ENCODE peak calls at places on chromosomes 6 and 20, in ten cellular contexts. L, Y, E, Z, W, M, V, O, P and G are unnamed samples.
A peak's percentile ranks its signal among the peaks of the same experiment; 100 is the strongest.

GRCh38 chr6:13586936-13587542 is 12.6 kb downstream of the SIRT5 start:
- DNase-seq in L (no peak), Y (no peak), E (peak; percentile 23), Z (no peak), W (no peak), M (no peak), V (no peak), O (peak; percentile 55), P (no peak), G (no peak)

GRCh38 chr20:25269057-25269832 is 21.4 kb downstream of the PYGB start:
- DNase-seq in L (no peak), Y (no peak), E (no peak), Z (peak; percentile 5), W (no peak), M (no peak), V (no peak), O (no peak), P (peak; percentile 16), G (no peak)

GRCh38 chr6:100944644-100945043 is 63.5 kb upstream of the ASCC3 start:
- DNase-seq in L (no peak), Y (no peak), E (no peak), Z (no peak), W (no peak), M (no peak), V (no peak), O (no peak), P (no peak), G (no peak)

GRCh38 chr20:52192296-52193007 is 873 bp upstream of the ZFP64 start:
- DNase-seq in L (no peak), Y (no peak), E (no peak), Z (peak; percentile 34), W (no peak), M (peak; percentile 48), V (peak; percentile 38), O (no peak), P (no peak), G (no peak)

GRCh38 chr6:97111243-97111642 is 171.8 kb downstream of the MMS22L start:
- DNase-seq in L (no peak), Y (no peak), E (no peak), Z (no peak), W (no peak), M (no peak), V (no peak), O (no peak), P (no peak), G (no peak)

GRCh38 chr6:155314092-155314772 is at the start of gene TFB1M:
- DNase-seq in L (peak; percentile 99), Y (peak; percentile 98), E (peak; percentile 99), Z (peak; percentile 98), W (peak; percentile 96), M (peak; percentile 98), V (peak; percentile 98), O (peak; percentile 98), P (peak; percentile 99), G (peak; percentile 97)

GRCh38 chr6:37913210-37913609 is 93.7 kb downstream of the ZFAND3 start:
- DNase-seq in L (no peak), Y (no peak), E (peak; percentile 51), Z (no peak), W (no peak), M (no peak), V (no peak), O (peak; percentile 29), P (no peak), G (no peak)

GRCh38 chr6:89612121-89612520 is 26.4 kb downstream of the LYRM2 start:
- DNase-seq in L (no peak), Y (no peak), E (no peak), Z (no peak), W (no peak), M (no peak), V (no peak), O (no peak), P (no peak), G (no peak)

GRCh38 chr6:55917756-55918415 is 42.5 kb upstream of the BMP5 start:
- DNase-seq in L (no peak), Y (no peak), E (peak; percentile 35), Z (no peak), W (no peak), M (no peak), V (no peak), O (peak; percentile 48), P (no peak), G (no peak)

GRCh38 chr6:44471271-44471981 is 83.9 kb downstream of the CDC5L start:
- DNase-seq in L (no peak), Y (no peak), E (no peak), Z (no peak), W (no peak), M (no peak), V (no peak), O (no peak), P (no peak), G (no peak)

GRCh38 chr6:150492507-150492906 is 107.2 kb upstream of the PLEKHG1 start:
- DNase-seq in L (no peak), Y (no peak), E (no peak), Z (no peak), W (no peak), M (no peak), V (peak; percentile 51), O (no peak), P (no peak), G (no peak)

GRCh38 chr20:31567380-31567720 is 37.7 kb upstream of the ID1 start:
- DNase-seq in L (no peak), Y (no peak), E (no peak), Z (no peak), W (no peak), M (no peak), V (no peak), O (no peak), P (no peak), G (no peak)
- H3K36me3 ChIP-seq in L (peaks cover 74% of the 10 kb centered on the region), Y (no peaks in the 10 kb centered on the region), E (peaks cover 16% of the 10 kb centered on the region), Z (peaks cover 6% of the 10 kb centered on the region), W (peaks cover 21% of the 10 kb centered on the region), M (peaks cover 28% of the 10 kb centered on the region), V (peaks cover 20% of the 10 kb centered on the region), O (peaks cover 32% of the 10 kb centered on the region), P (no peaks in the 10 kb centered on the region), G (peaks cover 26% of the 10 kb centered on the region)

GRCh38 chr6:7161845-7162244 is 54.1 kb downstream of the RREB1 start:
- DNase-seq in L (no peak), Y (no peak), E (no peak), Z (no peak), W (no peak), M (no peak), V (no peak), O (no peak), P (no peak), G (no peak)
- H3K4me1 ChIP-seq in L (no peaks in the 10 kb centered on the region), Y (peaks cover 93% of the 10 kb centered on the region), E (peaks cover 53% of the 10 kb centered on the region), Z (peaks cover 8% of the 10 kb centered on the region), W (peaks cover 21% of the 10 kb centered on the region), M (peaks cover 15% of the 10 kb centered on the region), V (peaks cover 28% of the 10 kb centered on the region), O (peaks cover 30% of the 10 kb centered on the region), P (peaks cover 16% of the 10 kb centered on the region), G (peaks cover 14% of the 10 kb centered on the region)

DNA sequence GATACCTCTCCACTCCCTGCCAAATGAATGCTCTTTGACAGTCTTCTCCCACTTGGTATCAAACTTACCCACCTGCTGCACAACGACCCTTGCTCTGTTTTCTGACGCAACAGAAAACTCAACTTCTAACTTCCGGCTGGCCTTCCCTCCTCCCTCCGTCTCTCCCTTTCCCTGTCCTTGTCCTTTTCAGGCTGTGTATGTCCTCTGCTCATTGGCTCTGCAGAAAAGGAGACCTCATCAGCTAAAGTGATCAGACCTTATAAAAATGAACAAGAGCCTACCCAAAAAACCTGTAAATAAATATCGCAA is 12.2 kb downstream of the TRAF3IP2 start:
- DNase-seq in L (no peak), Y (no peak), E (no peak), Z (no peak), W (no peak), M (no peak), V (no peak), O (no peak), P (no peak), G (no peak)
- H3K4me3 ChIP-seq in L (no peak overlapping the region), Y (no peak overlapping the region), E (no peak overlapping the region), Z (no peak overlapping the region), W (no peak overlapping the region), M (no peak overlapping the region), V (no peak overlapping the region), O (no peak overlapping the region), P (no peak overlapping the region), G (no peak overlapping the region)

GRCh38 chr6:130389142-130389541 is 23.3 kb downstream of the TMEM200A start:
- DNase-seq in L (no peak), Y (no peak), E (no peak), Z (no peak), W (no peak), M (no peak), V (no peak), O (no peak), P (no peak), G (no peak)

GRCh38 chr6:130382872-130383490 is 17.2 kb downstream of the TMEM200A start:
- DNase-seq in L (no peak), Y (no peak), E (no peak), Z (no peak), W (no peak), M (no peak), V (no peak), O (no peak), P (no peak), G (no peak)

GRCh38 chr6:130381012-130381411 is 15.2 kb downstream of the TMEM200A start:
- DNase-seq in L (no peak), Y (no peak), E (no peak), Z (no peak), W (no peak), M (no peak), V (no peak), O (no peak), P (no peak), G (no peak)

GRCh38 chr6:130381459-130382380 is 15.9 kb downstream of the TMEM200A start:
- DNase-seq in L (peak; percentile 78), Y (no peak), E (no peak), Z (no peak), W (peak; percentile 34), M (no peak), V (no peak), O (no peak), P (no peak), G (peak; percentile 51)

GRCh38 chr6:130385059-130385695 is 19.4 kb downstream of the TMEM200A start:
- DNase-seq in L (no peak), Y (no peak), E (peak; percentile 79), Z (no peak), W (no peak), M (no peak), V (no peak), O (no peak), P (no peak), G (no peak)
- H3K36me3 ChIP-seq in L (no peaks in the 10 kb centered on the region), Y (no peaks in the 10 kb centered on the region), E (peaks cover 10% of the 10 kb centered on the region), Z (no peaks in the 10 kb centered on the region), W (no peaks in the 10 kb centered on the region), M (no peaks in the 10 kb centered on the region), V (no peaks in the 10 kb centered on the region), O (no peaks in the 10 kb centered on the region), P (no peaks in the 10 kb centered on the region), G (no peaks in the 10 kb centered on the region)

GRCh38 chr20:57473246-57474042 is 51.5 kb downstream of the CTCFL start:
- DNase-seq in L (peak; percentile 32), Y (no peak), E (no peak), Z (no peak), W (no peak), M (no peak), V (no peak), O (no peak), P (peak; percentile 30), G (no peak)
- H3K4me1 ChIP-seq in L (peaks cover 9% of the 10 kb centered on the region), Y (no peaks in the 10 kb centered on the region), E (no peaks in the 10 kb centered on the region), Z (peaks cover 4% of the 10 kb centered on the region), W (peaks cover 28% of the 10 kb centered on the region), M (peaks cover 24% of the 10 kb centered on the region), V (peaks cover 9% of the 10 kb centered on the region), O (no peaks in the 10 kb centered on the region), P (no peaks in the 10 kb centered on the region), G (peaks cover 30% of the 10 kb centered on the region)